ENCODE peak calls at places on chromosomes 2 and 18, in five cellular contexts. E, T, P, X and A are unnamed samples.

GRCh38 chr18:39701839-39702238 is 2136.2 kb upstream of the CELF4 start:
- DNase-seq in E (peak), T (peak), P (no peak), X (no peak), A (no peak)

GRCh38 chr2:54261537-54261936 is 5.5 kb upstream of the TSPYL6 start:
- DNase-seq in E (no peak), T (peak), P (no peak), X (no peak), A (no peak)

GRCh38 chr2:223837290-223838061 is at the start of gene AP1S3:
- DNase-seq in E (peak), T (peak), P (peak), X (no peak), A (peak)

GRCh38 chr2:120231974-120232635 is 8.9 kb upstream of the TMEM185B start:
- DNase-seq in E (no peak), T (peak), P (peak), X (no peak), A (no peak)

GRCh38 chr2:191758420-191759199 is 80.7 kb downstream of the NABP1 start:
- DNase-seq in E (peak), T (peak), P (peak), X (no peak), A (peak)

GRCh38 chr18:36366994-36367839 is 69.7 kb downstream of the FHOD3 start:
- DNase-seq in E (no peak), T (no peak), P (no peak), X (no peak), A (no peak)

GRCh38 chr2:227447606-227448005 is 24.4 kb upstream of the AGFG1 start:
- DNase-seq in E (peak), T (peak), P (peak), X (peak), A (no peak)

GRCh38 chr2:58553937-58554336 is 312.8 kb upstream of the FANCL start:
- DNase-seq in E (peak), T (no peak), P (peak), X (no peak), A (no peak)

GRCh38 chr2:241750076-241750840 is 15.8 kb downstream of the D2HGDH start:
- DNase-seq in E (no peak), T (no peak), P (no peak), X (no peak), A (no peak)

GRCh38 chr2:52117299-52117698 is 1085.4 kb upstream of the NRXN1 start:
- DNase-seq in E (peak), T (peak), P (peak), X (no peak), A (no peak)

GRCh38 chr2:68833162-68833561 is 38.0 kb downstream of the BMP10 start:
- DNase-seq in E (no peak), T (no peak), P (no peak), X (no peak), A (no peak)

GRCh38 chr2:239182981-239183791 is 217.6 kb downstream of the HDAC4 start:
- DNase-seq in E (no peak), T (no peak), P (no peak), X (no peak), A (no peak)

GRCh38 chr2:96601382-96602292 is 36.5 kb downstream of the KANSL3 start:
- DNase-seq in E (no peak), T (no peak), P (no peak), X (no peak), A (no peak)

GRCh38 chr2:17538022-17538843 is 2.3 kb upstream of the VSNL1 start:
- DNase-seq in E (peak), T (peak), P (peak), X (no peak), A (peak)

GRCh38 chr2:109376115-109376514 is 237.7 kb downstream of the SEPTIN10 start:
- DNase-seq in E (peak), T (peak), P (peak), X (no peak), A (no peak)

GRCh38 chr18:61831071-61831470 is 61.7 kb downstream of the RNF152 start:
- DNase-seq in E (peak), T (peak), P (no peak), X (no peak), A (no peak)

GRCh38 chr18:78086931-78087330 is 837.3 kb downstream of the GALR1 start:
- DNase-seq in E (no peak), T (no peak), P (no peak), X (no peak), A (no peak)

GRCh38 chr18:76450452-76450851 is 44.6 kb downstream of the ZNF516 start:
- DNase-seq in E (peak), T (peak), P (peak), X (no peak), A (no peak)

GRCh38 chr2:100971221-100971620 is 30.9 kb upstream of the RPL31 start:
- DNase-seq in E (no peak), T (no peak), P (no peak), X (no peak), A (no peak)

GRCh38 chr2:154375625-154376020 is 322.9 kb upstream of the KCNJ3 start:
- DNase-seq in E (peak), T (no peak), P (peak), X (no peak), A (no peak)

GRCh38 chr2:9390991-9391390 is 32.3 kb downstream of the ITGB1BP1 start:
- DNase-seq in E (no peak), T (no peak), P (no peak), X (no peak), A (no peak)

GRCh38 chr2:200913654-200914053 is 24.5 kb downstream of the NIF3L1 start:
- DNase-seq in E (peak), T (peak), P (peak), X (peak), A (no peak)

GRCh38 chr2:8552264-8552913 is 129.5 kb upstream of the ID2 start:
- DNase-seq in E (no peak), T (no peak), P (no peak), X (no peak), A (no peak)

GRCh38 chr2:133753665-133754064 is 185.4 kb upstream of the NCKAP5 start:
- DNase-seq in E (no peak), T (no peak), P (no peak), X (no peak), A (peak)

GRCh38 chr18:46723856-46724415 is 32.9 kb downstream of the ST8SIA5 start:
- DNase-seq in E (no peak), T (no peak), P (no peak), X (no peak), A (no peak)

GRCh38 chr2:216348909-216349308 is 23.4 kb downstream of the MARCHF4 start:
- DNase-seq in E (peak), T (peak), P (peak), X (peak), A (no peak)

GRCh38 chr2:61538920-61539559 is 884 bp upstream of the XPO1 start:
- DNase-seq in E (peak), T (peak), P (peak), X (no peak), A (no peak)

GRCh38 chr2:224085246-224085645 is 46.2 kb upstream of the SERPINE2 start:
- DNase-seq in E (peak), T (peak), P (peak), X (no peak), A (no peak)

GRCh38 chr2:157835425-157835824 is 40.7 kb downstream of the ACVR1 start:
- DNase-seq in E (no peak), T (no peak), P (no peak), X (no peak), A (no peak)

GRCh38 chr2:230824406-230824978 is 40.2 kb upstream of the ITM2C start:
- DNase-seq in E (peak), T (peak), P (peak), X (no peak), A (no peak)

GRCh38 chr2:100248971-100249370 is 73.3 kb downstream of the LONRF2 start:
- DNase-seq in E (no peak), T (no peak), P (no peak), X (no peak), A (no peak)

GRCh38 chr2:61887684-61888303 is 662 bp downstream of the CCT4 start:
- DNase-seq in E (peak), T (peak), P (peak), X (no peak), A (no peak)

GRCh38 chr2:10930731-10931516 is 19.2 kb downstream of the KCNF1 start:
- DNase-seq in E (no peak), T (peak), P (peak), X (no peak), A (no peak)

DNA sequence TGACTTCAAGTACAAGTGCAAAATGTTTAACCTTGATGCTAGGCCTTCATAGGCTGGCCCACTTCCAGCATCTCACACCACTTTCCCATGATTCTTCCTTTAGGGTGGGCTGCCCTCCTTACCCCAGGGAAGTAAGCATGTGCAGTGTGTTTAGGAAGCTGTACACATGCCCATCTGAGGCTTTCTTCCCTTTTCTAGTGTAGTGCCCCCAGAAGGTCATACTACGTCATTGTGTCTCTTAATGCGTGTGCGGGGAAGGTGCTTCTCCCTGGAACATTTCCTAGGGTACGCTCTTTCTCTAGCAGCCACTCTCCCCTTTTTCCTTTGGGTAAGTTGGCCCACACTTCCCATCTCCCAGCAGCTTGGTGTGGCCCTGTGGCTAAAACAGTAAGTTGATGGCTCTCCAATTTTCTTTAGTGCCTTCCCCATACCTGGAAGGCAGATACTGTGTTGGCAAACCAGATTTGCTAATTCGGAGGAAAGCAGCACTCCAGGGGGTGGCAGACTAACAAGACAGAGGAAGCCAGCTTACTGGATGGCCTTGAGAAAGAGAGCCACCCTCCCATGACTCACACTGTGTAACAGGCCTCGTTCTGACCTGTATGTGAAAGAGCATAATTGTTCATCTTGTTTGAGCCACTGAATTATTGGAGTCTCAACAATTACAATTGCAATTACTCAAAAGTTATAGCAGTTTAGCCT is 1.1 kb upstream of the SULT6B1 start:
- DNase-seq in E (peak), T (peak), P (peak), X (peak), A (no peak)
- TF ChIP-seq CTCF in E (no peak), T (peak), P (peak), X (peak), A (no peak)

DNA sequence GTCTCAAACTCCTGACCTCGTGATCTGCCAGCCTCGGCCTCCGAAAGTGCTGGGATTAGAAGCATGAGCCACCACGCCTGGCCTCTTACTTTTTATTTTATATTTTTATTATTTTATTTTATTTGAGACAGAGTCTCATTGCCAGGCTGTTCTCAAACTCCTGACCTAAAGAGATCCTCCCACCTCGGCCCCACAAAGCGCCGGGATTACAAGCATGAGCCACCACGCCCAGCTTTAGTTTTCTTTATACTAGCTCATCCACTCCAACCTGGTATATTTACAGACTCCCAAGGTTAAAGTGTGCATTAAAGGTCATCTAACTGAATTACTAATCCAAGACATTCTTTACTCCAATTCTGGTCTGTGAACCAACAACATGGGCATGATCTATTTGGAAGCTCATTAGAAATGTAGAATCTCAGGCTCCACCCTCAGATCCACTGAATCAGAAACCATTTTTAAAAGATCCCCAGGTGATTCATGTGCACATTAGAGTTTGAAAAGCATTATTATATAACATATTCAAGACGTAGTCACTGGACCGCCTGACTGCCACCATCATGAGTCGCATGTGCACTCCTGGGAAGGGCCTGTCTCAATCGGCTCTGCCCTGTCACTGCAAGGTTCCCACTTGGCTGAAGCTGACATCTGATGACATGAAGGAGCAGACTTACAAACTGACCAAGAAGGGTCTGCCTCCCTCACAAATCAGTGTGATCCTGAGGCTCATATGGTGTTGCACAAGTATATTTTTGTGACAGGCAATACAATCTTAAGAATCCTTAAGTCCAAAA is 26.6 kb downstream of the ATAD2B start:
- DNase-seq in E (no peak), T (peak), P (no peak), X (no peak), A (no peak)
- TF ChIP-seq CTCF in E (no peak), T (no peak), P (no peak), X (no peak), A (no peak)

GRCh38 chr2:166011660-166012059 is 58.1 kb upstream of the TTC21B start:
- DNase-seq in E (no peak), T (no peak), P (no peak), X (no peak), A (no peak)

GRCh38 chr2:166017208-166017607 is 63.6 kb upstream of the TTC21B start:
- DNase-seq in E (no peak), T (no peak), P (no peak), X (no peak), A (no peak)

GRCh38 chr2:166013878-166014277 is 60.3 kb upstream of the TTC21B start:
- DNase-seq in E (no peak), T (no peak), P (no peak), X (no peak), A (no peak)
- TF ChIP-seq CTCF in E (no peak), T (no peak), P (no peak), X (no peak), A (no peak)

GRCh38 chr2:188784269-188784762 is 189.9 kb upstream of the COL3A1 start:
- DNase-seq in E (no peak), T (no peak), P (no peak), X (no peak), A (no peak)
- TF ChIP-seq CTCF in E (no peak), T (no peak), P (peak), X (no peak), A (no peak)

GRCh38 chr18:64127172-64127571 is 21.7 kb downstream of the LINC00305 start:
- DNase-seq in E (no peak), T (no peak), P (no peak), X (no peak), A (no peak)

GRCh38 chr18:64131314-64131713 is 17.6 kb downstream of the LINC00305 start:
- DNase-seq in E (no peak), T (no peak), P (no peak), X (no peak), A (no peak)

GRCh38 chr18:64134044-64134757 is 14.7 kb downstream of the LINC00305 start:
- DNase-seq in E (peak), T (no peak), P (no peak), X (no peak), A (no peak)

GRCh38 chr18:64137914-64138313 is 11.0 kb downstream of the LINC00305 start:
- DNase-seq in E (no peak), T (no peak), P (no peak), X (no peak), A (no peak)

DNA sequence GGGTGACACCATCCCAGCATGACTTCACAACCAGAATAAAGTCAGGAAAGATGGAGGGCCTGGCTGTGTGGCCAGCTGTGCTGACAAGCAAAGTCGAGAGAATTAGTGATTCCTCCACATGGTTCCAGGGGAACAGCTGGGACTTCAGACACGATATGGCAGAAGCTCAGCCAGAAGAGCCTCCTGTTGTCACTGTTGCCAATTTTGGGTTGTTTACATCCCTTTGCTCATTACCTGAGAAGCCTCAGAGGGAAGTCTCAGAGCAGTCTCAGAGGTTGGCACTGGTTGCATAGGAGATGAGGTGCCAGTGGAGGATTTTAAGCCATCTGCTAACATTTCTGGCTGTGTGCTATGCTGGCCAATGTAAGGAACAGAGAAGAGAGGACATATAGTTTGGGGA is 16.0 kb downstream of the LINC00305 start:
- DNase-seq in E (no peak), T (no peak), P (no peak), X (no peak), A (no peak)
- TF ChIP-seq CTCF in E (no peak), T (no peak), P (no peak), X (no peak), A (no peak)

DNA sequence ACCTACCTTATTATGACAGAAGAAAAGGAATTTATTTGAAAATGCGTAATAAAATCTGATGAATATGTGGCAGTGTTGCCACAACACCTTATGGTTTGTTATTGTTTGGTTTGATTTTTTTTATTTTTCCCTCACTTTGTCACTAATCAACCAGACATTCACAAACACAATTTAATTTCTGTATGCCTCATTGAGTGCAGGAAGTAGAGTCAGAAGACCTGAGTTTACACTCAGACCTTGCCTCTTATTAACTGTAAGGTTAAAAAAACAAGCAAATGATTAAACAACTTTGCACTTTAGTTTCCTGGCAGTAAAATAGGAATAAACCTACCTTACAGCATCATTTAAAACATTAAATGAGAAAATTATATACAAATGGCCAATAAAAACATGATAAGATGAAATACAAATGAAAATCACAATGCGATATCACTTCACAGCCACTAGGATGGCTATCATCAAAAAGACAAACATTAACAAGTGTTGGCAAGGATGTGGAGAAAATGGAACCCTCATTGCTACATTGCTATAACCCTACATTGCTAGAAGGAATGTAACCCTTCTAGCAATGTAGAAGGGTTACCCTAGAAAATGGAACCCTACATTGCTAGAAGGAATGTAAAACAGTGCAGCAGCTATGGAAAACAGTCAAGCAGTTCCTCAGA is 3.3 kb downstream of the SESTD1 start:
- DNase-seq in E (no peak), T (no peak), P (no peak), X (no peak), A (no peak)
- TF ChIP-seq CTCF in E (no peak), T (no peak), P (peak), X (no peak), A (no peak)

DNA sequence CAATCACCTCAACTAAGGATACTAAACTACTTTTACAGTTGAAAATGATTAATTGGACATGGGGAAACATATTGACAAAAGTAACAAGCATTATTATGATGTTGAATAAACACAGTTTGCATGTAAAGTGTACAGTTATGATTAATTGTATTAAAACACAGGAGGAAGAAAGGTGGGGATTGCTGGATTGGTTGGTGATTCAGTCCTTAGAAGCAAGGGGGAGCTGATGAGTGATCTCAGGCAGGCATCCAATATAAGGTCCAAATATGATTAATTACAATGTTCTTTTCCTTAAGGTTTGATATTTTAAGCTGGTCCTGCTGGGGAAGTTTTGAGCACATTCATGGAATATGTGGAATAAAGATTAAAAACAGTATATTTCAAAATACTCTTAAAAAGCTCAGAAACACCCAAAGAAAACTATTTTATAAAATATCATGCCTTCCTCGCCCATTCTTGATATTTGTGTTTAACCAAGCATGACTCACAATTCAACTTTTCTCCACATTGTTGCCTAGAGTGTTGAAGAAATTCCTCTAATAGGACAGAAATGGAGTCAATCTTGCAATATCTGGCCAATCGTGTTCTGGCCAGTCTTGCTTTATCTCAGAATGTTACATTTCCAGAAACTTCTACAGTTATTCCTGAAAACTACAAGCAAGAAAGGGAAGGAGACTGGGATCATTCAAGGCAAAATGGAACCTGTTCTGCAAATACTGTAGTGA is 268.2 kb downstream of the RPIA start:
- DNase-seq in E (no peak), T (peak), P (peak), X (no peak), A (no peak)
- TF ChIP-seq CTCF in E (no peak), T (no peak), P (no peak), X (peak), A (no peak)

DNA sequence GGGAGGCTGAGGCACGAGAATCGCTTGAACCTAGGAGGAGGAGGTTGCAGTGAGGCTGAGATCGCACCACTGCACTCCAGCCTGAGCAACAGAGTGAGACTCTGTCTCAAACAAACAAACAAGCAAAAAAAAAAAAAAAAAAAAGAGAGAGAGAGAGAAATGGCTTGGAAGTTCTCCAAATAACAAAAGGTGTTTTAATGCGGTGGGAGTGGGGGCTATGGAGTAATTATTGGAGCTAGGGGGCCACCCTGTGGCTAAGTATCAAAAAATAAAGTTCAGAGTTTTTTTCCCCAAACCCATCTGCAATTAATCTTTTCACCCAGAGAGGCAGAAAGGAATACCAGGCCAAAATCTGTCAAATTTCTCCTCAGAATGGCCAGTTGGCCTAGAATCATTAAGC is 23.0 kb upstream of the CEP68 start:
- DNase-seq in E (no peak), T (no peak), P (no peak), X (no peak), A (no peak)
- TF ChIP-seq CTCF in E (no peak), T (peak), P (peak), X (no peak), A (no peak)